ENCODE peak calls at places on chromosomes 3 and 15, in seven cellular contexts. X is T-cell, I is progenitor cell of endocrine pancreas, T is heart right ventricle, H is PC-3, B is KBM-7, K is NCI-H460. A is an unnamed sample.

GRCh38 chr15:91465696-91466095 is 365.6 kb downstream of the SV2B start:
- DNase-seq in H (no peak), X (no peak), I (no peak), K (no peak), B (no peak), T (no peak), A (no peak)

GRCh38 chr15:51183076-51183475 is 88.4 kb upstream of the TNFAIP8L3 start:
- DNase-seq in I (no peak), T (no peak), B (no peak), K (no peak), X (no peak), H (no peak), A (no peak)

GRCh38 chr3:100100454-100100853 is 13.8 kb downstream of the FILIP1L start:
- DNase-seq in K (no peak), H (no peak), B (no peak), X (no peak), T (no peak), I (no peak), A (no peak)

GRCh38 chr3:42701371-42702065 is 1.1 kb downstream of the HHATL start:
- DNase-seq in T (peak; percentile 82), H (peak; percentile 49), I (peak; percentile 72), K (peak; percentile 23), X (peak; percentile 23), B (peak; percentile 61), A (peak; percentile 67)

GRCh38 chr3:74861211-74861610 is 246.8 kb upstream of the CNTN3 start:
- DNase-seq in I (no peak), X (no peak), T (no peak), K (no peak), H (no peak), B (no peak), A (no peak)

GRCh38 chr15:28902856-28903255 is 17.1 kb downstream of the APBA2 start:
- DNase-seq in H (no peak), B (no peak), K (no peak), I (no peak), X (no peak), T (no peak), A (no peak)

GRCh38 chr3:42755681-42756578 is 17.1 kb downstream of the CCDC13 start:
- DNase-seq in B (peak; percentile 47), H (peak; percentile 43), K (no peak), X (no peak), I (no peak), T (no peak), A (peak; percentile 58)

GRCh38 chr15:60916674-60917468 is 312.2 kb downstream of the RORA start:
- DNase-seq in T (peak; percentile 83), B (peak; percentile 81), H (peak; percentile 68), K (peak; percentile 67), X (peak; percentile 73), I (peak; percentile 51), A (peak; percentile 79)

GRCh38 chr15:99496302-99496629 is 69.5 kb upstream of the MEF2A start:
- DNase-seq in I (no peak), T (no peak), K (no peak), X (no peak), B (no peak), H (no peak), A (no peak)

A was measured in T47D.